ENCODE peak calls at places on chromosomes 6 and 20, in five cellular contexts. X, E, H, Z and D are unnamed samples.

GRCh38 chr20:32028647-32029372 is 18.6 kb downstream of the CCM2L start:
- DNase-seq in H (no peak), X (no peak), Z (peak), E (no peak), D (no peak)

GRCh38 chr6:116190550-116190949 is 63.3 kb downstream of the TSPYL4 start:
- DNase-seq in E (peak), X (no peak), Z (no peak), H (peak), D (peak)

GRCh38 chr6:50952092-50952932 is 133.6 kb downstream of the TFAP2B start:
- DNase-seq in E (no peak), X (no peak), H (peak), Z (no peak), D (no peak)

GRCh38 chr6:18491303-18492090 is 104.3 kb downstream of the RNF144B start:
- DNase-seq in X (no peak), Z (no peak), E (no peak), H (no peak), D (no peak)

GRCh38 chr20:44725852-44726251 is 10.7 kb downstream of the CCN5 start:
- DNase-seq in X (no peak), H (no peak), E (no peak), Z (no peak), D (no peak)

GRCh38 chr6:73062121-73062520 is 163.2 kb downstream of the KHDC1L start:
- DNase-seq in E (no peak), X (no peak), Z (no peak), H (no peak), D (no peak)

GRCh38 chr20:53413188-53413631 is 180.4 kb downstream of the ZNF217 start:
- DNase-seq in X (peak), E (no peak), H (no peak), Z (no peak), D (no peak)

GRCh38 chr6:125728739-125729138 is 20.7 kb upstream of the HEY2 start:
- DNase-seq in H (no peak), X (no peak), Z (no peak), E (no peak), D (no peak)

GRCh38 chr20:36866681-36867485 is 9.1 kb upstream of the TLDC2 start:
- DNase-seq in X (no peak), H (peak), E (peak), Z (no peak), D (peak)

GRCh38 chr6:137768935-137769334 is 98.1 kb upstream of the TNFAIP3 start:
- DNase-seq in H (no peak), X (no peak), Z (no peak), E (no peak), D (no peak)

GRCh38 chr20:46076806-46077205 is 13.0 kb downstream of the NCOA5 start:
- DNase-seq in X (no peak), H (no peak), Z (no peak), E (no peak), D (no peak)

GRCh38 chr20:17859002-17859615 is 109.5 kb downstream of the SNX5 start:
- DNase-seq in E (no peak), H (no peak), Z (no peak), X (no peak), D (no peak)

GRCh38 chr6:149728499-149729234 is 10.8 kb upstream of the LATS1 start:
- DNase-seq in Z (no peak), H (no peak), X (no peak), E (no peak), D (no peak)

GRCh38 chr6:165834613-165835259 is 171.7 kb upstream of the PDE10A start:
- DNase-seq in X (peak), H (no peak), E (peak), Z (peak), D (peak)

GRCh38 chr6:89527634-89528033 is 94.7 kb downstream of the ANKRD6 start:
- DNase-seq in X (no peak), Z (no peak), E (no peak), H (no peak), D (no peak)

GRCh38 chr6:7954477-7955200 is 44.1 kb upstream of the TXNDC5 start:
- DNase-seq in X (no peak), H (no peak), E (no peak), Z (no peak), D (peak)

GRCh38 chr6:22205266-22205665 is 91.6 kb downstream of the PRL start:
- DNase-seq in X (no peak), Z (no peak), E (no peak), H (no peak), D (no peak)

GRCh38 chr6:1190361-1190760 is 121.5 kb upstream of the FOXQ1 start:
- DNase-seq in X (no peak), H (peak), Z (no peak), E (peak), D (peak)

GRCh38 chr20:23265226-23265625 is 85.4 kb upstream of the NXT1 start:
- DNase-seq in Z (no peak), H (no peak), E (peak), X (no peak), D (peak)

GRCh38 chr20:31663838-31664695 is 26.4 kb downstream of the COX4I2 start:
- DNase-seq in X (no peak), H (no peak), E (no peak), Z (no peak), D (no peak)

GRCh38 chr20:39878809-39879208 is 810.2 kb downstream of the MAFB start:
- DNase-seq in X (no peak), H (no peak), E (no peak), Z (no peak), D (peak)

GRCh38 chr6:14423330-14423729 is 305.8 kb downstream of the CD83 start:
- DNase-seq in H (peak), X (no peak), Z (no peak), E (peak), D (peak)

GRCh38 chr6:170388113-170388512 is 81.6 kb downstream of the FAM120B start:
- DNase-seq in X (no peak), H (no peak), Z (no peak), E (peak), D (peak)

GRCh38 chr6:16319813-16320532 is 81.6 kb downstream of the GMPR start:
- DNase-seq in Z (peak), H (peak), X (peak), E (peak), D (peak)

GRCh38 chr20:37876863-37877262 is 26.1 kb upstream of the VSTM2L start:
- DNase-seq in X (no peak), H (no peak), E (no peak), Z (no peak), D (no peak)

GRCh38 chr20:354298-354977 is 7.5 kb downstream of the NRSN2 start:
- DNase-seq in Z (peak), X (peak), H (peak), E (peak), D (peak)

GRCh38 chr6:161079566-161080262 is 88.1 kb downstream of the MAP3K4 start:
- DNase-seq in H (peak), X (no peak), Z (no peak), E (peak), D (peak)

GRCh38 chr6:121436966-121437756 is 1.7 kb downstream of the GJA1 start:
- DNase-seq in E (peak), X (peak), H (peak), Z (no peak), D (peak)

GRCh38 chr6:22754111-22754510 is 184.7 kb downstream of the HDGFL1 start:
- DNase-seq in H (no peak), E (peak), Z (no peak), X (no peak), D (peak)

GRCh38 chr20:46573788-46574581 is 23.5 kb upstream of the OCSTAMP start:
- DNase-seq in E (peak), H (no peak), Z (no peak), X (no peak), D (no peak)

GRCh38 chr6:72677740-72678139 is 55.9 kb downstream of the KCNQ5 start:
- DNase-seq in X (no peak), Z (no peak), E (no peak), H (no peak), D (no peak)

GRCh38 chr6:116812051-116812650 is 16.7 kb downstream of the GPRC6A start:
- DNase-seq in X (no peak), Z (no peak), H (no peak), E (no peak), D (no peak)

GRCh38 chr6:4134841-4135664 is at the start of gene ECI2:
- DNase-seq in H (peak), E (peak), X (peak), Z (peak), D (peak)

GRCh38 chr20:7760261-7761048 is 179.8 kb downstream of the HAO1 start:
- DNase-seq in E (no peak), H (peak), X (no peak), Z (no peak), D (peak)

GRCh38 chr6:132491303-132491702 is 21.6 kb downstream of the STX7 start:
- DNase-seq in E (peak), H (peak), X (no peak), Z (no peak), D (no peak)
- H3K4me3 ChIP-seq in E (no peak), H (no peak), X (no peak), Z (no peak), D (no peak)

DNA sequence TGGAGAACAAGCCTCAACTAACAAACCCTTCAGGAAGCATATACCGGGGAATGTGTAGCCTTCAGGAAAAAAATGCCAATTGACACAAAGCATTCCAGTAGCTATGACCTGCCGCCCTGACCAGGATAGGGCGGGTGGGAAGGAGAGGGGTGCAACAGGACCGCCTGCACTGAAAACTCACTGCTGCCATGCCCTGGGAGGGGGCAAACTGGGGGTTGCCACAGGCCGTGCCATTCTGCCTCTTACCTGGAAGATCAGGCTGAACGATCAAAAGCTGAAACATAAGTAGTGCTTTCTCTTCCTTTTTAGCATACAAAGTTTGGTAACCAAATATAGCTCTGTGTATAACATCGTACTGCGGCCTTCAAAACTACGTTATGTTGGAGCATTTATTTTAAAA is 21.7 kb downstream of the NR2E1 start:
- DNase-seq in E (no peak), H (no peak), Z (no peak), X (no peak), D (no peak)
- TF ChIP-seq CTCF in E (no peak), H (no peak), Z (no peak), X (no peak), D (no peak)

GRCh38 chr20:24609757-24610156 is 140.3 kb downstream of the SYNDIG1 start:
- DNase-seq in X (no peak), Z (no peak), E (no peak), H (no peak), D (no peak)

GRCh38 chr20:24610341-24611115 is 141.1 kb downstream of the SYNDIG1 start:
- DNase-seq in H (no peak), E (no peak), X (no peak), Z (no peak), D (no peak)

GRCh38 chr20:24611360-24612140 is 142.1 kb downstream of the SYNDIG1 start:
- DNase-seq in Z (no peak), H (no peak), X (no peak), E (no peak), D (no peak)

GRCh38 chr20:24607402-24607801 is 138.0 kb downstream of the SYNDIG1 start:
- DNase-seq in E (no peak), X (no peak), H (no peak), Z (no peak), D (no peak)

GRCh38 chr20:24608926-24609667 is 139.7 kb downstream of the SYNDIG1 start:
- DNase-seq in H (peak), Z (no peak), E (peak), X (no peak), D (peak)
- H3K4me3 ChIP-seq in H (no peak), Z (no peak), E (no peak), X (no peak), D (no peak)

GRCh38 chr20:55415567-55416142 is 589.7 kb downstream of the CBLN4 start:
- DNase-seq in X (no peak), E (no peak), H (no peak), Z (no peak), D (peak)
- TF ChIP-seq CTCF in X (no peak), E (no peak), H (no peak), Z (peak), D (no peak)

GRCh38 chr6:147508073-147508870 is at the start of gene SAMD5:
- DNase-seq in H (peak), Z (no peak), X (peak), E (peak), D (peak)

GRCh38 chr6:147508871-147509608 is 550 bp downstream of the SAMD5 start:
- DNase-seq in X (peak), H (no peak), Z (no peak), E (no peak), D (no peak)

GRCh38 chr6:147509900-147510299 is 1.4 kb downstream of the SAMD5 start:
- DNase-seq in Z (no peak), E (no peak), H (no peak), X (no peak), D (no peak)

GRCh38 chr6:147507162-147508072 is 1.1 kb upstream of the SAMD5 start:
- DNase-seq in E (no peak), X (no peak), H (peak), Z (no peak), D (peak)

GRCh38 chr6:147510949-147511590 is 2.6 kb downstream of the SAMD5 start:
- DNase-seq in E (no peak), H (no peak), X (no peak), Z (no peak), D (no peak)
- H3K4me3 ChIP-seq in E (no peak), H (no peak), X (no peak), Z (no peak), D (no peak)